ENCODE peak calls at places on chromosomes 12 and 14, in seven cellular contexts. W is cardiac fibroblast, L is fibroblast of pulmonary artery, P is PC-9, U is AG09309, Q is GM06990, M is neural progenitor cell. J is an unnamed sample.

GRCh38 chr14:75715926-75716780 is 55.1 kb downstream of the TTLL5 start:
- DNase-seq in M (no peak), P (no peak), Q (no peak), U (peak), L (no peak), W (peak), J (no peak)

GRCh38 chr12:68530965-68531364 is 79.7 kb upstream of the RAP1B start:
- DNase-seq in U (peak), W (peak), Q (no peak), M (no peak), P (no peak), L (peak), J (no peak)

GRCh38 chr14:68678471-68678870 is 114.4 kb downstream of the ZFP36L1 start:
- DNase-seq in U (no peak), W (no peak), P (no peak), Q (no peak), L (no peak), M (no peak), J (no peak)

GRCh38 chr12:70576341-70577282 is 60.6 kb downstream of the PTPRB start:
- DNase-seq in P (peak), W (peak), Q (no peak), L (peak), U (peak), M (peak), J (peak)

GRCh38 chr14:90499908-90500664 is 103.3 kb downstream of the CALM1 start:
- DNase-seq in P (no peak), U (no peak), M (no peak), L (no peak), Q (no peak), W (no peak), J (no peak)

GRCh38 chr14:31545328-31545727 is 15.9 kb upstream of the NUBPL start:
- DNase-seq in M (no peak), P (no peak), Q (no peak), U (no peak), W (no peak), L (no peak), J (no peak)

GRCh38 chr12:630656-631632 is 32.3 kb downstream of the NINJ2 start:
- DNase-seq in Q (peak), P (no peak), L (no peak), U (no peak), M (peak), W (no peak), J (no peak)

GRCh38 chr14:38880643-38881567 is 222.1 kb downstream of the SEC23A start:
- DNase-seq in L (peak), P (no peak), M (no peak), U (no peak), W (no peak), Q (no peak), J (no peak)

GRCh38 chr12:32104572-32105355 is 1.9 kb upstream of the BICD1 start:
- DNase-seq in U (no peak), Q (no peak), M (no peak), P (no peak), L (no peak), W (no peak), J (no peak)

GRCh38 chr12:21642707-21643389 is 14.8 kb downstream of the LDHB start:
- DNase-seq in W (peak), P (no peak), M (peak), L (peak), U (no peak), Q (no peak), J (no peak)

GRCh38 chr14:96122496-96122895 is 82.1 kb upstream of the BDKRB2 start:
- DNase-seq in U (no peak), M (no peak), L (no peak), P (peak), W (peak), Q (no peak), J (no peak)

GRCh38 chr14:101025131-101025530 is 121.6 kb upstream of the RTL1 start:
- DNase-seq in W (no peak), Q (no peak), L (no peak), M (no peak), U (no peak), P (no peak), J (no peak)

GRCh38 chr12:132524405-132524804 is 34.5 kb downstream of the FBRSL1 start:
- DNase-seq in P (peak), Q (no peak), M (no peak), L (no peak), W (peak), U (no peak), J (no peak)

DNA sequence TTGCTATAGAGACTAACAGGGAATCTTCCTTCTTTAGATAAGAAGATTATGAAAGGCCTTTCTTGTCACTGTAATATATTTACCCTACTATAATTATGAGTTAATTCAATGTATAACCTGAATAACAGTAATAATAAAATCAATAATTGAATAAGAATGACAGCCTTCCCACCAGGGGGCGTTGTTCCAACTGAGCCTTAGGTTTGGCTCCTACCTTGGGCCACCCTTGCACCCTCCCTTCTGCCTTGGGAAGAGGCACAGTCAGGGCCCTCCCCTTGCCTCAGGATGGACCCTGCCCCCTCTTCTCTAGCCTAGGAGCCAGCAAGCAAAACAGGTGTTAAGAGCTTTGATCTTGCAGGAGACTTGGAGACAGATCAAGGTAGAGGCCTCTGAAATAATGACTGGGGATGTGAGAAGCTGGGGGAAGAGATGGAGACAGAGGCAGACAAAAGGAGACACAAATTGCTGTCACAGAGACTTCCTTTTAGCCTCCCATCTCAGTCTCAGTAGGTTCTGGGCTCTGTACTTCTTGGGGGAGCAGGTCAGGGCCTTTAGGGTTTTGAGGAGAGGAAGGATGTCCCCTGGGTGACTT is 40.1 kb upstream of the CISTR start:
- DNase-seq in W (peak), Q (no peak), P (peak), M (peak), L (no peak), U (no peak), J (no peak)
- TF ChIP-seq CTCF in W (peak), Q (peak), P (peak), M (peak), L (peak), U (peak), J (peak)

GRCh38 chr12:88577537-88577936 is 2.7 kb downstream of the KITLG start:
- DNase-seq in M (no peak), Q (no peak), L (no peak), P (no peak), U (no peak), W (peak), J (no peak)
- H3K4me3 ChIP-seq in M (no peak), Q (no peak), L (no peak), P (no peak), U (no peak), W (no peak), J (no peak)

GRCh38 chr14:61527325-61528100 is 167.8 kb upstream of the HIF1A start:
- DNase-seq in M (no peak), W (peak), Q (no peak), U (peak), L (peak), P (peak), J (no peak)
- TF ChIP-seq CTCF in M (no peak), W (peak), Q (no peak), U (peak), L (no peak), P (no peak), J (no peak)

DNA sequence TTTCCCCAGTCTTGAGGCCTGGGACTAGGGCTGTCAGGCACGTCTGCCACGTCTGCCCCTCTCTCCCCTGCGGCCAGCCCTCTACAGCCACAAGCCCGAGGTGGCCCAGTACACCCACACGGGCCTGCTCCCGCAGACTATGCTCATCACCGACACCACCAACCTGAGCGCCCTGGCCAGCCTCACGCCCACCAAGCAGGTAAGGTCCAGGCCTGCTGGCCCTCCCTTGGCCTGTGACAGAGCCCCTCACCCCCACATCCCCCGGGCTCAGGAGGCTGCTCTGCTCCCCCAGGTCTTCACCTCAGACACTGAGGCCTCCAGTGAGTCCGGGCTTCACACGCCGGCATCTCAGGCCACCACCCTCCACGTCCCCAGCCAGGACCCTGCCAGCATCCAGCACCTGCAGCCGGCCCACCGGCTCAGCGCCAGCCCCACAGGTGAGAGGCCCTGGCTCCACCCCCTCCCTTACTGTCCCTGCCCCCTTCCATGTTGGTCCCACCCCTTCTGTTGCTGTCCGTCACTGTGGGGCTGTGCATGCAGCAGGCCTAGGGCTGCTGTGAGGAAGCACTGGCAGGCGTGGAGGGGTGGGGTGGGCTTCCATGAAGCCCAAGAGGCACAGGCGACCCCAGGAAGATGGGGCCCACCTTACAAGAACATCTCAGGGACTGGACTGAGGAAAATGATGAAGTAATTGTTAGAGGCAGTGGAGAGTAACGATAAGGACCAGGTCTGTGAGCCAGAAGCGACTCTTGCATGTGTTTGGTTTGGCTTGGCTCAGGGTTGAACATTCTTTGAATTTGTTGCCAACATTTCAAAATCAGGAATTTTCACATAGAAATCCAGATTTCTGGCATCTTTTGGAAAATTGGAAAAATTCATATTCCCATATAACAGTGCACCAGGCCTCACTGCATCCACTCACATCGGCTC is 16.8 kb downstream of the C12orf43 start:
- DNase-seq in L (peak), W (peak), U (no peak), M (peak), P (no peak), Q (no peak), J (no peak)
- H3K4me3 ChIP-seq in L (no peak), W (no peak), U (no peak), M (no peak), P (no peak), Q (no peak), J (no peak)

DNA sequence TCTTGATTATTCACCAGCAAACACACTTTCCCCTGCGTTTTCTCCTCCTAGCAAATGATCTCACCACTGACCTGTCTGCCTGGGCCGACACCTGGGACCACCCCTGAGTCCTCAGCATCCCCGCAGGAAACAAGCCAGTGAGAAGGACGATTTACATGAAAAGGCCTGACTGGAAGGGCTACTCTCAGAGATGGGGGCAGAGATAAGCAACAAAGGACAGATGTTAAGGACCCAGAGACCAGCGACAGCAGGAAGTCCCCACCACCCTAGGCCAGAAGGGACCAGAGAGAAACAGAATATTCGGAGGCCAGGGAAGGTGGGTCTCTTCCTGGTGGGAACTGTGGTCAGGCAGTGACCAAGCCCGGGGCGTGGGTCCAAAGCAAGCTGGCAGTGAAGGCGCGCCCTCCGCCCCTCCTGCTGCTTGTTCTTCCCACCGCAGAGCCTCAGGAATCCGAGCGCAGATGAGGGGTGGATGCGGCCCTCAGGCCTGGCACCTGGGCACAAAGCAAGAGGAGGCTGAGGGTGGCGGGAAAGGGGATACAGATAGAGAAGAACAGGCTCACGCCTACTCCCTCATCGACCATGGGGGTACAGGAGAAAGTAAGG is 55.8 kb downstream of the STX2 start:
- DNase-seq in P (no peak), U (no peak), Q (no peak), W (no peak), M (no peak), L (no peak), J (no peak)
- TF ChIP-seq CTCF in P (no peak), U (no peak), Q (no peak), W (no peak), M (no peak), L (no peak), J (no peak)

DNA sequence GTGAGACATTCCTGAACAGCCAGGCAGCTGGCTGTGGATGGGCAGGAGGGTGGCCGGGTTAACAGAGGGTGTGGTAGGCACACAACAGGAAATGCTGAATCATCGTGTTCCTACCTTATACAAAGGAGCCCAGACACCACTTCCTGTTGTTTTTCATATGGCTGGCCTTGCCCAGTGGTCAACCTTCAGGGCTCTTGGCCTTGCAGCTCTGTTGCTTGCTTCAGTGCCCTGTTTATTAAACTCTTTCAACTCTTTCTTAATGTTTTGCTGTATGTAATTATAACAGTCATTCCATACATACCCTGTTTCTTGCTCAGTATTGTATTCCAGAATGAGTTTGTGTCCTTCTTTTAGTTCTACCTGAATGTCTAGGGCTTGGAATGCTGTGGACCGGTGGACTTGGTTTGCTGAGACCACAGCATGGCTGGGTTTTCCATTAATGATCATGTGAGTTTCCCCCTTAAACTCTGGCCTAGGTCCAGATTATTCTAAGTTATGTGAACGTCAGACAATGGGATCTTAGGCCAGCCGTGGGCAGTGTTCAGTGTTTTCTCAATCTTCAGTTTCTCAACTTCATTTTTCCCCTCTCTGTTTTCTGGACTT is 11.9 kb downstream of the CFAP54 start:
- DNase-seq in M (no peak), W (peak), P (peak), U (no peak), L (peak), Q (peak), J (peak)
- H3K4me3 ChIP-seq in M (no peak), W (no peak), P (peak), U (no peak), L (no peak), Q (no peak), J (no peak)

DNA sequence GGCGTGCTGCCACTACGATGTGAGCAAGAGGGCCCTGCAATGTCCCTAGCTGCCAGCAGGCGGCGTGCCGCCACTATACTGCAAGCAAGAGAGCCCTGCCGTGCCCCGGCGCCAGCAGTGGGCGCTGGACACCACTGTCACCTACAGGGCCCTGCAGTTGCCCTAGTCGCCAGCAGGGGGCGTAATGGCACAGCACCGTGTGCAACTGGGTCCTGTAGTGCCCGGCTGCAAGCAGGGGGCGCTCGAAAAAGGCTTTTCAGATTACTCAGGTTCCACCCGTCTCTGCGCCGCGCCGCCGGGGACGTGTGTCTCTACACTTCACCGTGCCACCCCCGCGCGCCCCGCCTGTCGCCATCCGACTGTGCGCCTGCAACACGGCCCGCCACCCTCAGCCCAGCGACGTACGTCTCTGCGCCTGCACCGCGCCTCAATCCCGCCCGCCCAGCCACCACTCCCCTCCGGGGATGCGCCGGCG is 1356.9 kb downstream of the TMEM121 start:
- DNase-seq in M (no peak), L (peak), Q (peak), W (peak), U (no peak), P (no peak), J (no peak)
- TF ChIP-seq CTCF in M (peak), L (peak), Q (peak), W (peak), U (peak), P (peak), J (peak)

GRCh38 chr12:89461190-89461589 is 63.4 kb downstream of the GALNT4 start:
- DNase-seq in M (peak), P (no peak), Q (no peak), W (peak), U (no peak), L (peak), J (no peak)
- H3K4me3 ChIP-seq in M (no peak), P (no peak), Q (no peak), W (no peak), U (no peak), L (no peak), J (no peak)

DNA sequence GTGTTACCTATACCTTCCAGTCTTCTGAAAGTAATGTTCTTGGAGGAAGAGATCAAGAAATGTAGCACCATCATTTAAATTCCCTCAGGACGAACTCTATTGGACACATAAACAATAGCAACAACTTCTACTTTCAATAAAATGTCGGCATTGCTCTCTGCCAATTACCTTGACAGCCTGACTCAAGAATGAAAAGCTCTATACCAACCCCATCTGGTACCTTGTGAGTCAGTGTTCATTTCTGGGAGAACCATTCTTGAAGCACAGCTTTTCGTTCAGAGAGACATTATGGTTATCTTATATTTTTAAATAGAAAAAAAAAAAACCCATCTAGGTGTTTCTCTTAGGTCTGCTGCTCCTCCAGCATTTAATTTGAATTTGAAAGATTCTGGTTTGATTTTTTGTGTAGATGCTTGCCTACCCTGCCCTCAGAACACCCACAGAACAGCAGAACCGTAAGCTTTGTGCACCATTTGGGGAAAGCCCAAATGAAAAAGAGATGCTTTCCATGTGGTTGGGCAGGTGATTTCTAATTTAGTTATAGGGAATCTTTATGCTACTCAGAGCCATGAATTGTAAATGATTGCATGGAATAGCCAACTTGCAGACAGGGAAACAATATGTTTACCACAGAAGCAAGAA is 156.0 kb downstream of the SAMD4A start:
- DNase-seq in M (peak), P (no peak), Q (no peak), W (peak), L (peak), U (no peak), J (no peak)
- TF ChIP-seq CTCF in M (peak), P (no peak), Q (peak), W (peak), L (peak), U (peak), J (peak)

J was measured in GM12864.